ENCODE peak calls at places on chromosomes 4 and X, in four cellular contexts. Q is cardiac muscle cell, Z is Peyer's patch, L is GDM1. W is an unnamed sample.

GRCh38 chrX:97490656-97491055 is 606.9 kb downstream of the RPA4 start:
- DNase-seq in Q (no peak), Z (no peak), L (no peak), W (no peak)

GRCh38 chr4:113908829-113909228 is 70.6 kb downstream of the ARSJ start:
- DNase-seq in Q (no peak), Z (no peak), L (no peak), W (no peak)

GRCh38 chr4:179803857-179804256 is 2361.6 kb upstream of the AGA start:
- DNase-seq in Q (no peak), Z (no peak), L (no peak), W (no peak)

GRCh38 chr4:109972786-109973528 is 60.3 kb downstream of the EGF start:
- DNase-seq in Q (no peak), Z (no peak), L (no peak), W (no peak)

GRCh38 chrX:40285876-40286275 is 188.1 kb upstream of the BCOR start:
- DNase-seq in Q (no peak), Z (no peak), L (no peak), W (no peak)

GRCh38 chr4:40628888-40629287 is 776 bp downstream of the RBM47 start:
- DNase-seq in Q (no peak), Z (no peak), L (no peak), W (no peak)

GRCh38 chr4:8168832-8169598 is 10.4 kb upstream of the ABLIM2 start:
- DNase-seq in Q (no peak), Z (no peak), L (no peak), W (peak; percentile 79)

GRCh38 chr4:119632216-119632615 is 3.6 kb upstream of the PDE5A start:
- DNase-seq in Q (no peak), Z (no peak), L (no peak), W (no peak)

GRCh38 chrX:133660356-133660755 is 245.1 kb upstream of the GPC4 start:
- DNase-seq in Q (peak; percentile 49), Z (no peak), L (no peak), W (no peak)

GRCh38 chrX:134599173-134599914 is 58.9 kb downstream of the PLAC1 start:
- DNase-seq in Q (peak; percentile 92), Z (no peak), L (no peak), W (no peak)

GRCh38 chrX:100687546-100687945 is 43.5 kb downstream of the SRPX2 start:
- DNase-seq in Q (no peak), Z (no peak), L (peak; percentile 46), W (no peak)

GRCh38 chr4:168077726-168078239 is 14.6 kb upstream of the ANXA10 start:
- DNase-seq in Q (no peak), Z (no peak), L (no peak), W (no peak)

GRCh38 chr4:683247-683897 is 5.6 kb downstream of the SLC49A3 start:
- DNase-seq in Q (no peak), Z (no peak), L (no peak), W (no peak)

GRCh38 chr4:82784615-82785247 is 13.9 kb downstream of the SCD5 start:
- DNase-seq in Q (peak; percentile 71), Z (no peak), L (no peak), W (no peak)

GRCh38 chrX:115491766-115492165 is 69.2 kb upstream of the PLS3 start:
- DNase-seq in Q (peak; percentile 36), Z (no peak), L (no peak), W (no peak)

GRCh38 chr4:72484991-72485390 is 84.0 kb downstream of the ADAMTS3 start:
- DNase-seq in Q (no peak), Z (no peak), L (no peak), W (no peak)

GRCh38 chr4:151389316-151389715 is 19.7 kb upstream of the FHIP1A start:
- DNase-seq in Q (peak; percentile 9), Z (no peak), L (no peak), W (no peak)

GRCh38 chr4:53365121-53365485 is 758 bp downstream of the SCFD2 start:
- DNase-seq in Q (peak; percentile 31), Z (no peak), L (no peak), W (no peak)

GRCh38 chrX:40628506-40628905 is 5.3 kb downstream of the MPC1L start:
- DNase-seq in Q (peak; percentile 41), Z (no peak), L (no peak), W (no peak)

W was measured in psoas muscle.